ENCODE peak calls at places on chromosomes 2 and 18, in five cellular contexts. V is neuronal stem cell, F is mesenchymal stem cell, I is mesendoderm, N is H9. H is an unnamed sample.
A peak's percentile ranks its signal among the peaks of the same experiment; 100 is the strongest.

GRCh38 chr2:145789636-145790035 is 1269.7 kb upstream of the ZEB2 start:
- DNase-seq in V (no peak), F (no peak), I (no peak), N (no peak), H (peak; percentile 26)

GRCh38 chr2:17680119-17680518 is 73.5 kb downstream of the SMC6 start:
- DNase-seq in V (no peak), F (peak; percentile 48), I (no peak), N (no peak), H (peak; percentile 13)

GRCh38 chr2:157244691-157245090 is 12.8 kb upstream of the GALNT5 start:
- DNase-seq in V (no peak), F (no peak), I (no peak), N (no peak), H (no peak)

GRCh38 chr2:26480751-26481380 is 2.9 kb upstream of the OTOF start:
- DNase-seq in V (no peak), F (no peak), I (no peak), N (no peak), H (no peak)

GRCh38 chr2:45168731-45169338 is 159.6 kb upstream of the SIX2 start:
- DNase-seq in V (peak; percentile 46), F (no peak), I (no peak), N (no peak), H (no peak)

GRCh38 chr18:23585007-23585871 is 1.1 kb downstream of the NPC1 start:
- DNase-seq in V (no peak), F (peak; percentile 74), I (peak; percentile 71), N (no peak), H (no peak)

GRCh38 chr18:63004466-63005089 is 289.2 kb downstream of the PHLPP1 start:
- DNase-seq in V (no peak), F (no peak), I (no peak), N (no peak), H (no peak)

GRCh38 chr18:70931942-70932814 is 643.3 kb downstream of the SOCS6 start:
- DNase-seq in V (no peak), F (no peak), I (peak; percentile 60), N (peak; percentile 34), H (peak; percentile 17)

GRCh38 chr2:20052872-20053281 is 1.4 kb upstream of the LAPTM4A start:
- DNase-seq in V (no peak), F (peak; percentile 78), I (no peak), N (no peak), H (peak; percentile 83)

GRCh38 chr2:121505005-121505404 is 25.7 kb upstream of the RNU4ATAC start:
- DNase-seq in V (no peak), F (peak; percentile 51), I (no peak), N (no peak), H (peak; percentile 87)

GRCh38 chr2:33146112-33146511 is 199.4 kb downstream of the LTBP1 start:
- DNase-seq in V (no peak), F (no peak), I (no peak), N (no peak), H (peak; percentile 66)

GRCh38 chr18:35241523-35241804 is 630 bp downstream of the ZNF397 start:
- DNase-seq in V (no peak), F (no peak), I (no peak), N (no peak), H (no peak)

GRCh38 chr2:11227595-11227994 is 72.3 kb downstream of the SLC66A3 start:
- DNase-seq in V (no peak), F (no peak), I (no peak), N (no peak), H (no peak)

GRCh38 chr2:17643031-17643615 is 102.6 kb downstream of the VSNL1 start:
- DNase-seq in V (no peak), F (peak; percentile 95), I (peak; percentile 85), N (no peak), H (peak; percentile 98)

DNA sequence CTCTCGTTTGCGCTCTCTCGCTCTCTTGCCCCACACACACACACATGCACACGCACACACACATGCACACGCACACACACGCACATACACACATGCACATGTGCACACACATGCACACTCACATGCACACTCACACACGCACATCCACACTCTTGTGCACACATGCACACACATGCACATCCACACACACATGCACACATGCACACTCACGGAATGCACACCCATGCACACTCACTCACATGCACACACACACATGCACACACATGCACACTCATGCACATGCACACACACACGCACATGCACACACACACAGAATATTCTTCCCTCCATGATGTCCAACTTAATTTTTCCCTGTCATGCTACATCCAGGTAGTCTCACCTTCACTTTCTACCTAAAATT is 360.1 kb downstream of the DCC start:
- DNase-seq in V (no peak), F (no peak), I (no peak), N (no peak), H (no peak)
- H3K23ac ChIP-seq in V (peak overlapping the region; percentile 93), F (no peak overlapping the region), I (no peak overlapping the region), N (no peak overlapping the region), H (no peak overlapping the region)

DNA sequence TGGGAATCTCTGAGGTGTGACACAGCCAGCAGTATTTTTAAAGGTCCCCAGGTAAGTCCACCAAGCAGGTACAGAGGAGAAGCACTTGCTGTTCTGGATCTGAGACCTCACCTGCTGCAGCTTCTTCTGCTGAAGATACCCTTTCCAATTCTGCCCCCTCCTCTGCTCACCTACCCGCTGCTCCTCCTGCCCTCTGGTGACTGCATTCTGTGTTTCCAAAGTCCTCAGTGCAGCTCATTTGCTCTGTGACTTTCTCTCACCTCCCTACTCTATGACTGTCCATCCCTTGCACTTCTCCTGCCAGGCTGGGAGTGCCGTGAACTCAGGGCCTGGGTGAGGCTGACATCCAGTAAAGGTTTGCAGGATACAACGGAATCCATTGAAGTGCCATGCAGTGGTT is 205.2 kb upstream of the LYPD1 start:
- DNase-seq in V (no peak), F (no peak), I (peak; percentile 42), N (no peak), H (no peak)
- H3K23ac ChIP-seq in V (no peak overlapping the region), F (no peak overlapping the region), I (no peak overlapping the region), N (no peak overlapping the region), H (no peak overlapping the region)

DNA sequence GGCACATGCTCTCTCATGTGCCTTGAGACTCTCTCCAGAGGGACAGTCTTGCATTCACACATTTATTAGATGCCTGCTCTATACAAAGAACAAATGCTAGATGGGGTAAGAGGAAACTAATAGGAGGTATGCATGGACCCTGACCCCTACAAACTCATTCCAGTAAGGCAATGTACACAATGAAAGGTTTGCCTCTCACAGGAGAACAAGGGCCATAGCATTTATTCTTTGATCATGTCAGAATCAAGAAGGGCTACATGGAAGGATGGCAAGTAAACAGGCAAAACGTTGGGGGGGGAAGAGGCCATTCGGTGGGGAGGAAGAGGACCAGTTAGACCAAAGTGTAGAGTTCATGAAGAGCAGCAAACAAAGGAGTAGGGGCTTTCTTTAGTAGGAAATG is 130.2 kb downstream of the TMEM163 start:
- DNase-seq in V (no peak), F (no peak), I (no peak), N (no peak), H (no peak)
- H3K23ac ChIP-seq in V (no peak overlapping the region), F (no peak overlapping the region), I (no peak overlapping the region), N (no peak overlapping the region), H (no peak overlapping the region)

GRCh38 chr2:216146573-216146972 is 37.4 kb downstream of the XRCC5 start:
- DNase-seq in V (no peak), F (no peak), I (no peak), N (no peak), H (no peak)
- H3K23ac ChIP-seq in V (no peak overlapping the region), F (no peak overlapping the region), I (no peak overlapping the region), N (no peak overlapping the region), H (no peak overlapping the region)

GRCh38 chr2:179911569-179911968 is 50.2 kb upstream of the ZNF385B start:
- DNase-seq in V (no peak), F (no peak), I (no peak), N (no peak), H (no peak)

GRCh38 chr2:179910735-179911113 is 49.3 kb upstream of the ZNF385B start:
- DNase-seq in V (no peak), F (no peak), I (no peak), N (peak; percentile 31), H (no peak)

GRCh38 chr2:179913809-179914208 is 52.4 kb upstream of the ZNF385B start:
- DNase-seq in V (no peak), F (no peak), I (no peak), N (no peak), H (no peak)

GRCh38 chr2:179915395-179915992 is 54.1 kb upstream of the ZNF385B start:
- DNase-seq in V (no peak), F (peak; percentile 27), I (peak; percentile 27), N (no peak), H (no peak)

GRCh38 chr2:179909845-179910734 is 48.7 kb upstream of the ZNF385B start:
- DNase-seq in V (no peak), F (no peak), I (no peak), N (no peak), H (no peak)
- H3K23ac ChIP-seq in V (no peak overlapping the region), F (no peak overlapping the region), I (no peak overlapping the region), N (no peak overlapping the region), H (no peak overlapping the region)

DNA sequence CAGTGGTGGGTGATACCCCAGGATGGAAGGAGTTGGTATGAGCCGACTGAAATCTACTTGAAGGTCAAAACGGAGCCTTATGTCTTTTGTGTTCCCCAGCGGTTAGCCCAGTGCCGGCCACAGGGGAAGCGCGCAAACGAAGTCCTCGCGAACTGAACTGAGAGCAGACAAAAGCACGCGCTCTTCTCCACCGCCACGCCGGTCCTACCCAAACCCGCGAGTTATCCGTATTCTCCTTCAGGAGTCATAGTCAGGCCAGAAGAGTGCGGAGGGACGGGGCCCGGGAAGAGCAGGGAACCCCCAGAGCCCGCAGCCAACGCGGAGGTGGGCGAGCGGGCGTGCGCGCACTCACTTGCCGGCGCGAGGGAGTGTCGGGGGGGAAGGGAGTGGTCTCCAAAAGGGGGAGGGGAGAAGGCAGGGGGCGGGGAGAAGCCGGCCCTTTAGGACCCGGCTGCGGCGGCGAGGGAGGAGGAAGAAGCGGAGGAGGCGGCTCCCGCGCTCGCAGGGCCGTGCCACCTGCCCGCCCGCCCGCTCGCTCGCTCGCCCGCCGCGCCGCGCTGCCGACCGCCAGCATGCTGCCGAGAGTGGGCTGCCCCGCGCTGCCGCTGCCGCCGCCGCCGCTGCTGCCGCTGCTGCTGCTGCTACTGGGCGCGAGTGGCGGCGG is at the start of gene IGFBP2:
- DNase-seq in V (peak; percentile 85), F (peak; percentile 52), I (peak; percentile 93), N (peak; percentile 87), H (peak; percentile 40)
- H3K23ac ChIP-seq in V (no peak within 1 kb of the TSS), F (no peak within 1 kb of the TSS), I (no peak within 1 kb of the TSS), N (no peak within 1 kb of the TSS), H (peak within 1 kb of the TSS; percentile 66)

DNA sequence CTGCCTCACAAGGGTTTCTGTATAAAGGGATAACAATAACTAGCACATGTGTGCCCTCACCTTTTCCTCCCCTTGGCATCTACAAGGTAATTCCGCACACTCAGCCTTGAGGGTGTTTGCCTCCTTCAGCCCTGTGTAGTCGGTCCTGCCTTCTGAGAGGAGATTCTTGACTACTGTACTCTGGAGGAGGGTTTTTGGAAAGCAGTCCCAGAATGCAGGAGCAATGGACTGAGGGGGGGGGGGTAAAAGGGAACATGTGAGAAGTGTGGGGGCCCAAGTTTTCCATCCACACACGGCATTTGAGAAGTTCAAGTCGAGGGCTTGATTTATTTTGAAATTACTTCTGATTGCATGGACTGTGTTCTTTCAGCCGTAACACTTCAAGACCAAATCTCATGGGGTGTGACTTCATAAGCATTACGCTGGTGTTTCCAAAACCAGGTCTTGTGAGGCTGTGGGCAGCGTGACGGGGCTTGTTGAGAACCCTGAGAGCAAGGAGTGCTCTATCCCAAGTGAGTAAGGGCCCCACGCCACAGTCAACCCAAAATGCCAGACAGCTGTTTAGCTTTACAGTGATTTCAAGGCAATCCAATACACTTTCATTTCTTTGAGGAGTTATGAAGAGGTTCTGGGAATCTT is 198.7 kb upstream of the MEIS1 start:
- DNase-seq in V (no peak), F (no peak), I (no peak), N (no peak), H (no peak)
- H3K23ac ChIP-seq in V (no peak overlapping the region), F (no peak overlapping the region), I (no peak overlapping the region), N (no peak overlapping the region), H (no peak overlapping the region)